ENCODE peak calls at places on chromosome 12, in six cellular contexts. O, V, P, G, F and I are unnamed samples.
A peak's percentile ranks its signal among the peaks of the same experiment; 100 is the strongest.

GRCh38 chr12:91406920-91407341 is 224.3 kb upstream of the DCN start:
- DNase-seq in F (no peak), P (no peak), V (no peak), G (no peak), O (peak; percentile 5), I (peak; percentile 30)

GRCh38 chr12:51538149-51538548 is 52.9 kb upstream of the SCN8A start:
- DNase-seq in O (no peak), V (no peak), G (no peak), P (no peak), F (no peak), I (no peak)

GRCh38 chr12:109523071-109523470 is 45.6 kb downstream of the UBE3B start:
- DNase-seq in F (no peak), O (no peak), P (no peak), G (no peak), V (no peak), I (no peak)

GRCh38 chr12:105729931-105730330 is 399.4 kb downstream of the C12orf75 start:
- DNase-seq in V (no peak), G (no peak), F (no peak), O (no peak), P (no peak), I (no peak)

GRCh38 chr12:116157845-116158267 is 119.6 kb downstream of the MED13L start:
- DNase-seq in F (no peak), V (no peak), O (no peak), G (no peak), P (no peak), I (peak; percentile 19)

GRCh38 chr12:116598341-116599284 is 39.4 kb downstream of the MAP1LC3B2 start:
- DNase-seq in G (no peak), P (no peak), V (no peak), O (no peak), F (no peak), I (no peak)

GRCh38 chr12:47408171-47408871 is 297.5 kb downstream of the RPAP3 start:
- DNase-seq in O (no peak), F (no peak), G (no peak), P (no peak), V (no peak), I (no peak)

GRCh38 chr12:89370411-89370810 is 18.1 kb upstream of the DUSP6 start:
- DNase-seq in G (no peak), O (peak; percentile 37), F (no peak), P (no peak), V (no peak), I (no peak)

GRCh38 chr12:3533703-3534386 is 42.8 kb downstream of the PRMT8 start:
- DNase-seq in V (no peak), G (no peak), P (peak; percentile 38), F (no peak), O (peak; percentile 8), I (peak; percentile 18)

GRCh38 chr12:6361834-6362233 is 13.5 kb downstream of the SCNN1A start:
- DNase-seq in O (peak; percentile 78), G (no peak), V (no peak), P (peak; percentile 79), F (no peak), I (no peak)

GRCh38 chr12:57864811-57865751 is 18.6 kb upstream of the CTDSP2 start:
- DNase-seq in G (peak; percentile 70), F (no peak), P (peak; percentile 75), O (peak; percentile 93), V (peak; percentile 96), I (peak; percentile 92)

GRCh38 chr12:14948672-14949071 is 10.3 kb upstream of the ERP27 start:
- DNase-seq in O (peak; percentile 95), V (peak; percentile 66), G (no peak), F (no peak), P (no peak), I (peak; percentile 96)

GRCh38 chr12:76866726-76867125 is 12.1 kb downstream of the CSRP2 start:
- DNase-seq in P (no peak), V (peak; percentile 55), F (peak; percentile 54), O (no peak), G (no peak), I (no peak)

GRCh38 chr12:108240027-108240785 is 98.9 kb downstream of the CMKLR1 start:
- DNase-seq in G (no peak), P (no peak), V (no peak), F (no peak), O (no peak), I (no peak)

GRCh38 chr12:50157259-50157658 is 9.9 kb downstream of the CERS5 start:
- DNase-seq in F (no peak), O (no peak), V (no peak), G (no peak), P (no peak), I (no peak)

GRCh38 chr12:76337583-76337982 is 10.6 kb downstream of the BBS10 start:
- DNase-seq in G (no peak), P (no peak), F (no peak), V (peak; percentile 48), O (peak; percentile 89), I (no peak)

GRCh38 chr12:2891240-2892053 is 756 bp downstream of the TULP3 start:
- DNase-seq in G (peak; percentile 7), P (peak; percentile 47), F (peak; percentile 47), O (peak; percentile 74), V (peak; percentile 54), I (peak; percentile 77)

GRCh38 chr12:72256725-72257124 is 15.4 kb upstream of the TRHDE start:
- DNase-seq in P (no peak), G (no peak), F (no peak), V (no peak), O (no peak), I (no peak)

GRCh38 chr12:88391556-88391955 is 188.7 kb downstream of the KITLG start:
- DNase-seq in P (no peak), V (peak; percentile 51), O (peak; percentile 92), G (no peak), F (no peak), I (no peak)

GRCh38 chr12:47249719-47250506 is 170.2 kb upstream of the AMIGO2 start:
- DNase-seq in V (no peak), F (no peak), O (peak; percentile 75), G (no peak), P (no peak), I (peak; percentile 79)

GRCh38 chr12:128771681-128772080 is 52.1 kb downstream of the SLC15A4 start:
- DNase-seq in P (no peak), F (no peak), G (no peak), O (no peak), V (no peak), I (no peak)

GRCh38 chr12:34601689-34602088 is 579.4 kb downstream of the ALG10 start:
- DNase-seq in O (no peak), G (no peak), V (no peak), F (no peak), P (no peak), I (no peak)

GRCh38 chr12:46110220-46110700 is 119.9 kb upstream of the SCAF11 start:
- DNase-seq in P (peak; percentile 33), V (no peak), F (no peak), G (no peak), O (no peak), I (no peak)

GRCh38 chr12:45543887-45544286 is 185.6 kb upstream of the ARID2 start:
- DNase-seq in V (peak; percentile 81), P (peak; percentile 34), O (peak; percentile 90), F (peak; percentile 52), G (peak; percentile 61), I (peak; percentile 90)

GRCh38 chr12:104749555-104749954 is 208.5 kb downstream of the SLC41A2 start:
- DNase-seq in P (no peak), O (no peak), G (no peak), F (no peak), V (no peak), I (no peak)

GRCh38 chr12:44654641-44655625 is 221.2 kb downstream of the NELL2 start:
- DNase-seq in V (no peak), O (no peak), P (no peak), G (no peak), F (no peak), I (no peak)

GRCh38 chr12:13128291-13129000 is 25.0 kb upstream of the GSG1 start:
- DNase-seq in V (no peak), P (no peak), F (no peak), O (no peak), G (no peak), I (no peak)

GRCh38 chr12:54404061-54405004 is 14.7 kb downstream of the ITGA5 start:
- DNase-seq in F (peak; percentile 80), G (no peak), P (peak; percentile 68), O (peak; percentile 77), V (peak; percentile 52), I (peak; percentile 82)

GRCh38 chr12:56450241-56450640 is 1.0 kb upstream of the TIMELESS start:
- DNase-seq in P (no peak), F (no peak), V (no peak), G (no peak), O (no peak), I (no peak)

GRCh38 chr12:121217066-121217465 is 7.1 kb downstream of the P2RX4 start:
- DNase-seq in O (no peak), P (no peak), F (no peak), V (no peak), G (no peak), I (no peak)